ENCODE peak calls at places on chromosome 14, in ten cellular contexts. S is Calu3, F is Peyer's patch, Z is mesothelial cell of epicardium, G is heart right ventricle, E is mucosa of descending colon, C is heart left ventricle, W is WTC11, O is A549, L is AG10803. Q is an unnamed sample.

GRCh38 chr14:36390718-36391117 is 70.3 kb upstream of the MBIP start:
- DNase-seq in F (no peak), W (no peak), L (no peak), Z (no peak), E (no peak), S (no peak), C (no peak), O (no peak), G (no peak), Q (no peak)

GRCh38 chr14:65361920-65362319 is 50.6 kb upstream of the FUT8 start:
- DNase-seq in W (no peak), G (peak), Z (no peak), F (no peak), C (peak), L (peak), E (no peak), S (no peak), O (no peak), Q (peak)

GRCh38 chr14:60590907-60591510 is 58.3 kb downstream of the SIX1 start:
- DNase-seq in L (peak), S (no peak), E (no peak), W (no peak), F (no peak), Z (no peak), O (no peak), C (no peak), G (no peak), Q (no peak)

GRCh38 chr14:62759796-62760195 is 285.5 kb downstream of the KCNH5 start:
- DNase-seq in L (no peak), W (peak), G (no peak), Z (no peak), O (no peak), F (no peak), E (no peak), C (no peak), S (no peak), Q (no peak)

GRCh38 chr14:104924421-104925213 is at the start of gene PLD4:
- DNase-seq in G (no peak), Z (no peak), F (peak), L (no peak), W (no peak), O (no peak), E (no peak), S (no peak), C (no peak), Q (no peak)

GRCh38 chr14:104998801-104999200 is 13.2 kb downstream of the CLBA1 start:
- DNase-seq in C (no peak), O (no peak), L (no peak), F (no peak), G (no peak), E (no peak), Z (no peak), W (no peak), S (no peak), Q (no peak)

GRCh38 chr14:59482471-59483331 is 1.5 kb downstream of the L3HYPDH start:
- DNase-seq in O (peak), Z (no peak), G (peak), F (no peak), L (peak), W (no peak), E (no peak), C (peak), S (peak), Q (peak)

GRCh38 chr14:104517426-104517825 is 62.1 kb upstream of the C14orf180 start:
- DNase-seq in W (no peak), F (no peak), Z (no peak), E (no peak), O (no peak), C (no peak), L (no peak), G (no peak), S (no peak), Q (no peak)

GRCh38 chr14:105171004-105171673 is 2.6 kb upstream of the JAG2 start:
- DNase-seq in L (no peak), F (no peak), W (no peak), Z (no peak), G (no peak), S (no peak), E (no peak), C (no peak), O (no peak), Q (no peak)

GRCh38 chr14:59688224-59689170 is 111.9 kb upstream of the CCDC175 start:
- DNase-seq in W (peak), E (no peak), S (peak), F (no peak), Z (peak), L (peak), C (no peak), G (peak), O (peak), Q (no peak)

GRCh38 chr14:46580941-46581671 is 70.5 kb downstream of the RPL10L start:
- DNase-seq in G (no peak), W (peak), C (no peak), E (no peak), L (no peak), S (peak), O (no peak), Z (no peak), F (no peak), Q (no peak)

GRCh38 chr14:106459971-106460730 is 933.8 kb downstream of the TMEM121 start:
- DNase-seq in W (peak), C (no peak), Z (no peak), S (peak), O (peak), E (no peak), F (peak), G (no peak), L (no peak), Q (no peak)

GRCh38 chr14:99125616-99126431 is 146.2 kb downstream of the BCL11B start:
- DNase-seq in S (no peak), O (no peak), Z (peak), W (no peak), E (no peak), L (no peak), F (no peak), G (peak), C (no peak), Q (no peak)

GRCh38 chr14:64500088-64500487 is 3.5 kb downstream of the ZBTB25 start:
- DNase-seq in Z (no peak), W (no peak), F (no peak), C (no peak), G (no peak), L (peak), S (no peak), O (no peak), E (no peak), Q (no peak)

GRCh38 chr14:64232095-64232830 is 61.9 kb downstream of the ESR2 start:
- DNase-seq in E (no peak), Z (no peak), L (peak), G (no peak), C (no peak), S (no peak), O (no peak), W (no peak), F (no peak), Q (peak)

GRCh38 chr14:81235096-81235495 is 14.3 kb upstream of the GTF2A1 start:
- DNase-seq in E (no peak), S (no peak), F (no peak), C (no peak), L (no peak), O (no peak), Z (no peak), G (no peak), W (no peak), Q (no peak)
- TF ChIP-seq CTCF in E (no peak), S (no peak), F (no peak), C (no peak), L (no peak), O (no peak), Z (no peak), G (no peak), W (no peak), Q (no peak)

GRCh38 chr14:95452176-95452889 is 64.1 kb downstream of the SYNE3 start:
- DNase-seq in F (no peak), Z (no peak), C (no peak), L (no peak), E (no peak), W (peak), S (peak), O (peak), G (no peak), Q (no peak)
- TF ChIP-seq CTCF in F (peak), Z (no peak), C (peak), L (peak), E (no peak), W (peak), S (peak), O (peak), G (no peak), Q (peak)

GRCh38 chr14:94412671-94413638 is 24.6 kb upstream of the SERPINA1 start:
- DNase-seq in W (peak), S (peak), G (no peak), Z (no peak), L (no peak), F (no peak), E (no peak), C (no peak), O (no peak), Q (no peak)
- TF ChIP-seq CTCF in W (no peak), S (peak), G (no peak), Z (no peak), L (peak), F (peak), E (no peak), C (no peak), O (peak), Q (peak)

GRCh38 chr14:23094666-23095195 is at the start of gene ACIN1:
- DNase-seq in G (peak), C (peak), L (peak), O (no peak), S (peak), F (peak), Z (peak), W (no peak), E (peak), Q (peak)

GRCh38 chr14:23093104-23093503 is 1.8 kb downstream of the ACIN1 start:
- DNase-seq in O (no peak), S (no peak), F (no peak), Z (no peak), C (no peak), L (no peak), W (no peak), E (no peak), G (no peak), Q (no peak)

GRCh38 chr14:23093526-23093925 is 1.4 kb downstream of the ACIN1 start:
- DNase-seq in W (no peak), Z (no peak), C (no peak), O (no peak), L (no peak), F (no peak), S (no peak), E (no peak), G (no peak), Q (no peak)

GRCh38 chr14:23095196-23096108 is at the start of gene C14orf119:
- DNase-seq in F (peak), G (peak), S (peak), C (peak), L (peak), Z (no peak), W (peak), O (peak), E (peak), Q (peak)

DNA sequence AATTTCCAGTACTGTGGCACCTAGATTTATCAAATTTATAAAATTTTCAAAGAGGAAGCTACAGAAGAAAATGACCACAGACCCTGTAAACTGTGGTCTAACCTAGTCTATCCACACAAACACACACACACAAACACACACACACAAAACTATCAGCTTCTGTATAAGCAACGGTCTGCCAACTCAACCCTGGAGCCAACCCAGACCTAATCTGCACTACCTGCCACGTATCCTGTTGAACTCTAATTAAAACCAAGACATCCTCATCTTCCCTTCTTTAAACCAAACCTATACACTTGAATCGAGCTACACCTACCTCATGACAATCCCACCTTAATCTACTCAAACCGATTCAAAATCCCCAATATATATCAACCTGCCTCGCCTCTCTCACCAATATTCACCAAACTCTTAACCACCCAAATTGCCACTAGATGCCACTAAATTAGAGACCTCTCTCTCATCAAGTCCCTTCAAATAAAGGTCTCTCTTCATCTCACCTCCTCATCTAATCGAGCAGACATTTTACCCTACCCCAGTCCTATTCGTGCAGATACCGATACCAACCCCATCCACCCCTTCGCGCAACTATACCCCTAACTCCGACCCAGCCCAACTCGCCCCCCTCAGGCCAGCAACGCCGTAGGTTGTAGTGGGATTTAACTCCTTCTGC is 807 bp downstream of the ACIN1 start:
- DNase-seq in S (no peak), E (no peak), L (no peak), F (no peak), Z (no peak), O (peak), G (no peak), C (no peak), W (peak), Q (no peak)
- TF ChIP-seq CTCF in S (no peak), E (no peak), L (peak), F (no peak), Z (no peak), O (peak), G (no peak), C (no peak), W (no peak), Q (peak)

GRCh38 chr14:103503296-103503695 is 19.3 kb downstream of the CKB start:
- DNase-seq in G (no peak), S (no peak), C (no peak), F (no peak), Z (no peak), O (no peak), E (no peak), W (no peak), L (no peak), Q (no peak)

GRCh38 chr14:103502877-103503276 is 19.8 kb downstream of the CKB start:
- DNase-seq in G (no peak), F (no peak), Z (no peak), W (no peak), L (no peak), E (no peak), O (no peak), C (no peak), S (no peak), Q (no peak)

GRCh38 chr14:103501921-103502669 is 20.5 kb downstream of the CKB start:
- DNase-seq in C (no peak), F (no peak), E (no peak), G (no peak), L (no peak), W (no peak), Z (no peak), O (no peak), S (no peak), Q (no peak)

GRCh38 chr14:103507751-103508150 is 14.9 kb downstream of the CKB start:
- DNase-seq in L (no peak), F (no peak), C (no peak), S (no peak), Z (no peak), G (no peak), E (no peak), W (no peak), O (no peak), Q (no peak)

GRCh38 chr14:103504991-103505565 is 17.6 kb downstream of the CKB start:
- DNase-seq in F (no peak), O (no peak), E (no peak), C (no peak), W (no peak), G (no peak), Z (no peak), S (no peak), L (no peak), Q (no peak)
- TF ChIP-seq CTCF in F (no peak), O (no peak), E (no peak), C (no peak), W (no peak), G (no peak), Z (no peak), S (no peak), L (peak), Q (no peak)

GRCh38 chr14:89955418-89956293 is at the start of gene TDP1:
- DNase-seq in E (peak), S (peak), Z (peak), F (peak), W (peak), O (peak), G (peak), C (peak), L (peak), Q (peak)

GRCh38 chr14:89955022-89955414 is 488 bp upstream of the EFCAB11 start:
- DNase-seq in S (no peak), C (no peak), E (no peak), L (no peak), O (no peak), Z (no peak), G (no peak), F (peak), W (no peak), Q (no peak)

GRCh38 chr14:89957791-89958190 is 2.1 kb downstream of the TDP1 start:
- DNase-seq in G (no peak), W (no peak), S (no peak), E (no peak), Z (no peak), L (no peak), C (no peak), O (no peak), F (no peak), Q (no peak)

GRCh38 chr14:89954045-89955021 is at the start of gene EFCAB11:
- DNase-seq in L (peak), O (peak), W (peak), Z (peak), S (peak), F (peak), E (peak), C (peak), G (peak), Q (peak)

GRCh38 chr14:89956294-89957009 is 725 bp downstream of the TDP1 start:
- DNase-seq in L (peak), E (peak), S (peak), G (peak), F (peak), Z (peak), O (no peak), W (peak), C (peak), Q (peak)
- TF ChIP-seq CTCF in L (no peak), E (no peak), S (no peak), G (no peak), F (no peak), Z (no peak), O (no peak), W (no peak), C (no peak), Q (no peak)